ENCODE peak calls at places on chromosomes 7 and 10, in eight cellular contexts. D is amniotic stem cell, G is erythroblast, U is non-pigmented ciliary epithelial cell, T is skeletal muscle cell, L is fibroblast of pulmonary artery, Z is adipocyte, R is frontal cortex. N is an unnamed sample.

GRCh38 chr7:130721486-130722277 is 12.3 kb downstream of the KLF14 start:
- DNase-seq in T (peak), L (peak), U (peak), G (peak), R (peak), D (peak), Z (peak), N (peak)

GRCh38 chr7:80659120-80660055 is 20.9 kb downstream of the CD36 start:
- DNase-seq in U (no peak), L (peak), G (peak), T (no peak), R (peak), Z (peak), D (peak), N (peak)

GRCh38 chr7:116511552-116512523 is 12.3 kb downstream of the CAV2 start:
- DNase-seq in G (no peak), U (no peak), D (no peak), T (no peak), R (no peak), Z (no peak), L (peak), N (no peak)

GRCh38 chr7:114703677-114704076 is 218.2 kb upstream of the MDFIC start:
- DNase-seq in D (no peak), L (peak), R (no peak), G (peak), U (peak), Z (peak), T (peak), N (no peak)

GRCh38 chr7:27921081-27921836 is 181.3 kb downstream of the TAX1BP1 start:
- DNase-seq in L (peak), R (peak), D (peak), U (peak), Z (peak), G (peak), T (peak), N (peak)

GRCh38 chr10:78516741-78517140 is 483.1 kb downstream of the RPS24 start:
- DNase-seq in L (no peak), D (no peak), Z (no peak), T (no peak), R (no peak), G (no peak), U (no peak), N (no peak)

GRCh38 chr10:13822475-13822874 is 235.7 kb downstream of the PRPF18 start:
- DNase-seq in G (no peak), L (no peak), T (no peak), Z (no peak), D (no peak), R (no peak), U (no peak), N (no peak)

GRCh38 chr10:103666751-103667150 is 173.2 kb downstream of the NEURL1 start:
- DNase-seq in U (no peak), Z (no peak), L (no peak), T (no peak), G (no peak), R (no peak), D (no peak), N (no peak)

GRCh38 chr10:124436191-124436638 is 13.6 kb downstream of the NKX1-2 start:
- DNase-seq in L (no peak), U (no peak), Z (no peak), G (no peak), D (no peak), R (no peak), T (no peak), N (no peak)

GRCh38 chr10:26969145-26969926 is 108.6 kb upstream of the ABI1 start:
- DNase-seq in T (peak), L (no peak), G (no peak), D (no peak), R (no peak), Z (no peak), U (no peak), N (no peak)

GRCh38 chr10:76547352-76547972 is 1090.1 kb downstream of the KCNMA1 start:
- DNase-seq in U (no peak), G (peak), R (peak), L (peak), T (no peak), D (peak), Z (peak), N (peak)

GRCh38 chr10:93458821-93459257 is 23.3 kb downstream of the MYOF start:
- DNase-seq in L (peak), R (no peak), T (peak), D (peak), U (peak), G (no peak), Z (peak), N (no peak)

GRCh38 chr7:8185907-8186306 is 76.1 kb downstream of the ICA1 start:
- DNase-seq in D (no peak), R (no peak), G (no peak), U (no peak), T (no peak), Z (no peak), L (no peak), N (no peak)

GRCh38 chr7:94449151-94449725 is 54.5 kb downstream of the COL1A2 start:
- DNase-seq in G (peak), U (no peak), D (no peak), L (peak), Z (peak), R (peak), T (peak), N (no peak)

GRCh38 chr10:4947039-4947634 is 16.1 kb upstream of the AKR1C1 start:
- DNase-seq in D (no peak), L (peak), Z (peak), R (no peak), G (no peak), T (no peak), U (no peak), N (no peak)

GRCh38 chr10:6642881-6643280 is 62.8 kb upstream of the PRKCQ start:
- DNase-seq in L (no peak), T (no peak), Z (no peak), R (no peak), U (no peak), D (no peak), G (no peak), N (no peak)

GRCh38 chr10:26697163-26697921 is at the start of gene PDSS1:
- DNase-seq in U (no peak), G (peak), T (peak), D (peak), R (peak), Z (peak), L (peak), N (no peak)

GRCh38 chr10:35906155-35906554 is 264.1 kb upstream of the FZD8 start:
- DNase-seq in G (no peak), T (no peak), U (no peak), L (no peak), R (no peak), Z (no peak), D (no peak), N (no peak)

GRCh38 chr7:94655562-94655883 is 410 bp downstream of the SGCE start:
- DNase-seq in G (no peak), L (no peak), R (no peak), D (no peak), U (no peak), T (no peak), Z (peak), N (no peak)

GRCh38 chr7:91912500-91912899 is 28.2 kb upstream of the AKAP9 start:
- DNase-seq in R (no peak), G (no peak), D (no peak), U (no peak), Z (no peak), T (peak), L (peak), N (no peak)

GRCh38 chr7:73487486-73487885 is 34.6 kb downstream of the BAZ1B start:
- DNase-seq in L (no peak), T (no peak), G (no peak), D (no peak), Z (peak), R (no peak), U (no peak), N (no peak)

GRCh38 chr7:5452937-5453540 is 29.4 kb upstream of the TNRC18 start:
- DNase-seq in U (no peak), G (peak), T (peak), L (peak), D (no peak), Z (peak), R (no peak), N (no peak)

GRCh38 chr7:116528008-116528789 is 3.4 kb downstream of the CAV1 start:
- DNase-seq in R (peak), D (peak), T (peak), G (no peak), U (peak), L (peak), Z (peak), N (no peak)

GRCh38 chr10:8380833-8381491 is 326.5 kb downstream of the GATA3 start:
- DNase-seq in G (no peak), T (no peak), L (no peak), R (no peak), Z (no peak), U (no peak), D (no peak), N (no peak)

N was measured in NCI-H1930.